ENCODE peak calls at places on chromosomes 6 and 20, in five cellular contexts. K is effector CD4-positive, alpha-beta T cell; A is brain microvascular endothelial cell; D is NCI-H1417; P is SJSA1. L is an unnamed sample.

GRCh38 chr6:34926655-34927054 is 37.6 kb downstream of the ANKS1A start:
- DNase-seq in A (peak; percentile 26), P (no peak), D (no peak), K (no peak), L (no peak)

GRCh38 chr20:23152902-23153301 is 66.8 kb upstream of the CD93 start:
- DNase-seq in P (no peak), A (no peak), K (no peak), D (no peak), L (no peak)

GRCh38 chr6:155158044-155158843 is 105.6 kb upstream of the CLDN20 start:
- DNase-seq in P (no peak), D (no peak), A (no peak), K (no peak), L (no peak)

GRCh38 chr6:131372535-131372934 is 200.5 kb upstream of the ARG1 start:
- DNase-seq in D (no peak), A (no peak), K (no peak), P (no peak), L (no peak)

GRCh38 chr6:137581019-137581707 is 87.0 kb upstream of the OLIG3 start:
- DNase-seq in A (no peak), D (no peak), K (no peak), P (no peak), L (no peak)

GRCh38 chr6:16391451-16391912 is 153.1 kb downstream of the GMPR start:
- DNase-seq in K (no peak), D (no peak), P (no peak), A (no peak), L (no peak)

GRCh38 chr20:21125072-21125848 is 622 bp upstream of the KIZ start:
- DNase-seq in D (peak; percentile 37), A (peak; percentile 46), K (no peak), P (peak; percentile 62), L (no peak)

GRCh38 chr6:77173472-77174074 is 289.7 kb downstream of the HTR1B start:
- DNase-seq in P (no peak), K (no peak), D (no peak), A (no peak), L (no peak)

GRCh38 chr6:55916188-55916587 is 40.8 kb upstream of the BMP5 start:
- DNase-seq in A (peak; percentile 52), K (no peak), D (no peak), P (no peak), L (no peak)

GRCh38 chr20:11445891-11446290 is 471.8 kb upstream of the BTBD3 start:
- DNase-seq in K (no peak), D (no peak), A (no peak), P (no peak), L (no peak)

GRCh38 chr20:53708129-53708968 is 114.7 kb upstream of the ZNF217 start:
- DNase-seq in D (no peak), A (peak; percentile 29), K (no peak), P (no peak), L (no peak)

GRCh38 chr6:154909821-154910220 is 85.3 kb upstream of the TIAM2 start:
- DNase-seq in P (no peak), D (no peak), K (no peak), A (no peak), L (no peak)

GRCh38 chr6:112780498-112781096 is 433.5 kb downstream of the RFPL4B start:
- DNase-seq in P (peak; percentile 57), K (no peak), D (peak; percentile 81), A (peak; percentile 83), L (peak; percentile 53)

L was measured in caudate nucleus.